ENCODE peak calls at places on chromosomes 12 and 14, in four cellular contexts. T is non-pigmented ciliary epithelial cell, O is caudate nucleus, E is IMR-90. G is an unnamed sample.

GRCh38 chr14:69615471-69616407 is 4.3 kb downstream of the SUSD6 start:
- DNase-seq in T (peak; percentile 38), O (no peak), E (peak; percentile 84), G (peak; percentile 91)

GRCh38 chr12:76451528-76451927 is 103.3 kb upstream of the BBS10 start:
- DNase-seq in T (no peak), O (no peak), E (no peak), G (no peak)

GRCh38 chr12:114902665-114903393 is 218.9 kb upstream of the TBX3 start:
- DNase-seq in T (peak; percentile 60), O (no peak), E (peak; percentile 96), G (peak; percentile 87)

GRCh38 chr14:89349196-89350008 is 67.6 kb downstream of the FOXN3 start:
- DNase-seq in T (no peak), O (peak; percentile 61), E (no peak), G (no peak)

GRCh38 chr12:132026796-132027500 is 77.2 kb downstream of the EP400 start:
- DNase-seq in T (no peak), O (no peak), E (no peak), G (no peak)

GRCh38 chr12:69719336-69720316 is 19.0 kb upstream of the RAB3IP start:
- DNase-seq in T (no peak), O (no peak), E (no peak), G (no peak)

GRCh38 chr12:128959931-128960330 is 106.7 kb downstream of the GLT1D1 start:
- DNase-seq in T (no peak), O (no peak), E (no peak), G (no peak)

GRCh38 chr12:95700316-95700785 is 90.2 kb downstream of the NTN4 start:
- DNase-seq in T (peak; percentile 45), O (no peak), E (peak; percentile 89), G (peak; percentile 98)

GRCh38 chr12:46005151-46005797 is 14.9 kb upstream of the SCAF11 start:
- DNase-seq in T (no peak), O (no peak), E (peak; percentile 34), G (peak; percentile 43)

GRCh38 chr12:71250186-71250585 is 92.4 kb upstream of the TSPAN8 start:
- DNase-seq in T (no peak), O (no peak), E (no peak), G (no peak)

GRCh38 chr12:2057041-2057792 is 4.4 kb downstream of the CACNA1C start:
- DNase-seq in T (no peak), O (no peak), E (peak; percentile 62), G (peak; percentile 64)

GRCh38 chr12:22282283-22282682 is 52.2 kb downstream of the ST8SIA1 start:
- DNase-seq in T (peak; percentile 65), O (no peak), E (peak; percentile 86), G (peak; percentile 92)

GRCh38 chr14:77003960-77004710 is 24.4 kb downstream of the IRF2BPL start:
- DNase-seq in T (no peak), O (no peak), E (peak; percentile 85), G (peak; percentile 56)

GRCh38 chr12:109452489-109452888 is 24.6 kb downstream of the KCTD10 start:
- DNase-seq in T (no peak), O (no peak), E (no peak), G (peak; percentile 53)

GRCh38 chr14:100376751-100377171 is 53.6 kb downstream of the SLC25A47 start:
- DNase-seq in T (no peak), O (no peak), E (peak; percentile 23), G (peak; percentile 69)

GRCh38 chr12:52871291-52871961 is 22.6 kb upstream of the KRT78 start:
- DNase-seq in T (no peak), O (no peak), E (peak; percentile 73), G (peak; percentile 93)

GRCh38 chr12:128971802-128972201 is 118.5 kb downstream of the GLT1D1 start:
- DNase-seq in T (no peak), O (no peak), E (no peak), G (no peak)